ENCODE peak calls at places on chromosome 10, in six cellular contexts. F is ELR; A is activated T-cell treated with anti-CD3 and anti-CD28 coated beads, Interleukin-2, amount 50 U/mL, for 4 hours; O is stimulated activated CD8-positive, alpha-beta memory T cell treated with anti-CD3 and anti-CD28 coated beads, Interleukin-15, amount 100 ng/mL, for 24 hours; Q is brain microvascular endothelial cell; H is H4. G is an unnamed sample.

GRCh38 chr10:1944487-1944886 is 207.2 kb upstream of the ADARB2 start:
- DNase-seq in F (no peak), A (no peak), O (no peak), Q (no peak), H (no peak), G (no peak)

GRCh38 chr10:103125323-103126267 is 67.5 kb downstream of the NT5C2 start:
- DNase-seq in F (no peak), A (no peak), O (no peak), Q (peak; percentile 38), H (no peak), G (no peak)

GRCh38 chr10:61606971-61607907 is 55.5 kb upstream of the CABCOCO1 start:
- DNase-seq in F (peak; percentile 55), A (no peak), O (no peak), Q (no peak), H (peak; percentile 16), G (no peak)

GRCh38 chr10:48729222-48729621 is 44.5 kb downstream of the WDFY4 start:
- DNase-seq in F (no peak), A (no peak), O (no peak), Q (no peak), H (no peak), G (no peak)

GRCh38 chr10:844552-844951 is 87.0 kb downstream of the LARP4B start:
- DNase-seq in F (peak; percentile 75), A (no peak), O (no peak), Q (peak; percentile 63), H (peak; percentile 33), G (peak; percentile 15)

GRCh38 chr10:42887734-42888503 is 105.3 kb downstream of the BMS1 start:
- DNase-seq in F (no peak), A (no peak), O (no peak), Q (no peak), H (no peak), G (no peak)

GRCh38 chr10:89440262-89440661 is 25.9 kb downstream of the IFIT5 start:
- DNase-seq in F (no peak), A (no peak), O (no peak), Q (no peak), H (no peak), G (no peak)

GRCh38 chr10:12412671-12413368 is 63.5 kb downstream of the CAMK1D start:
- DNase-seq in F (no peak), A (no peak), O (no peak), Q (no peak), H (no peak), G (no peak)

GRCh38 chr10:1577371-1577770 is 160.0 kb downstream of the ADARB2 start:
- DNase-seq in F (no peak), A (no peak), O (no peak), Q (no peak), H (no peak), G (no peak)